ENCODE peak calls at places on chromosomes 16 and 17, in seven cellular contexts. L, P, S, O, A, U and E are unnamed samples.

GRCh38 chr16:52005551-52005950 is 541.4 kb downstream of the TOX3 start:
- DNase-seq in L (no peak), P (no peak), S (no peak), O (no peak), A (no peak), U (no peak), E (no peak)

GRCh38 chr16:13983625-13984024 is 63.7 kb downstream of the ERCC4 start:
- DNase-seq in L (no peak), P (no peak), S (no peak), O (no peak), A (no peak), U (no peak), E (no peak)

GRCh38 chr17:57455063-57455914 is 199.0 kb downstream of the MSI2 start:
- DNase-seq in L (no peak), P (no peak), S (no peak), O (no peak), A (no peak), U (no peak), E (no peak)

GRCh38 chr16:72256398-72257048 is 84.6 kb upstream of the PMFBP1 start:
- DNase-seq in L (peak), P (no peak), S (peak), O (peak), A (no peak), U (peak), E (no peak)

GRCh38 chr16:29710227-29711219 is 31.5 kb downstream of the QPRT start:
- DNase-seq in L (peak), P (no peak), S (peak), O (peak), A (no peak), U (peak), E (peak)

GRCh38 chr17:17144061-17144460 is 62.1 kb downstream of the PLD6 start:
- DNase-seq in L (no peak), P (no peak), S (no peak), O (no peak), A (no peak), U (no peak), E (no peak)

GRCh38 chr16:13988038-13988437 is 68.1 kb downstream of the ERCC4 start:
- DNase-seq in L (no peak), P (no peak), S (no peak), O (no peak), A (no peak), U (no peak), E (no peak)

GRCh38 chr17:45424769-45425124 is 7.9 kb downstream of the ARHGAP27 start:
- DNase-seq in L (no peak), P (no peak), S (no peak), O (no peak), A (no peak), U (no peak), E (no peak)

GRCh38 chr17:77735341-77736206 is 222.9 kb upstream of the TNRC6C start:
- DNase-seq in L (no peak), P (no peak), S (peak), O (no peak), A (no peak), U (no peak), E (peak)

GRCh38 chr17:37884516-37884915 is 39.7 kb upstream of the TBC1D3K start:
- DNase-seq in L (no peak), P (no peak), S (no peak), O (no peak), A (no peak), U (no peak), E (no peak)

GRCh38 chr17:64732336-64733006 is 70.4 kb upstream of the SMURF2 start:
- DNase-seq in L (no peak), P (no peak), S (peak), O (no peak), A (no peak), U (peak), E (peak)

GRCh38 chr17:75268931-75269330 is 2.1 kb downstream of the MIF4GD start:
- DNase-seq in L (no peak), P (no peak), S (peak), O (no peak), A (no peak), U (no peak), E (peak)